ENCODE peak calls at places on chromosomes 6 and 20, in five cellular contexts. E, S, X, J and G are unnamed samples.

GRCh38 chr6:51778666-51779065 is 308.7 kb downstream of the PKHD1 start:
- DNase-seq in E (no peak), S (no peak), X (no peak), J (no peak), G (no peak)

GRCh38 chr20:10492065-10492464 is 57.0 kb downstream of the SLX4IP start:
- DNase-seq in E (no peak), S (no peak), X (no peak), J (no peak), G (no peak)

GRCh38 chr6:14371530-14371929 is 254.0 kb downstream of the CD83 start:
- DNase-seq in E (no peak), S (no peak), X (no peak), J (no peak), G (no peak)

GRCh38 chr20:36214684-36215256 is 21.5 kb upstream of the AAR2 start:
- DNase-seq in E (peak), S (no peak), X (peak), J (no peak), G (no peak)

GRCh38 chr6:166770216-166771116 is 143.4 kb upstream of the RPS6KA2 start:
- DNase-seq in E (no peak), S (no peak), X (no peak), J (no peak), G (no peak)

GRCh38 chr20:47875302-47876025 is 90.2 kb upstream of the SULF2 start:
- DNase-seq in E (no peak), S (no peak), X (no peak), J (no peak), G (no peak)

GRCh38 chr6:159915397-159915796 is 24.6 kb downstream of the MAS1 start:
- DNase-seq in E (no peak), S (no peak), X (no peak), J (no peak), G (no peak)

GRCh38 chr6:25981529-25982263 is 19.1 kb downstream of the TRIM38 start:
- DNase-seq in E (no peak), S (no peak), X (no peak), J (no peak), G (no peak)

GRCh38 chr20:4483481-4483880 is 238.2 kb upstream of the PRND start:
- DNase-seq in E (no peak), S (no peak), X (no peak), J (no peak), G (no peak)

GRCh38 chr6:79267128-79267527 is 32.6 kb upstream of the HMGN3 start:
- DNase-seq in E (no peak), S (no peak), X (no peak), J (no peak), G (no peak)

GRCh38 chr6:125952764-125953501 is 3.6 kb upstream of the HINT3 start:
- DNase-seq in E (no peak), S (no peak), X (no peak), J (no peak), G (no peak)

GRCh38 chr20:63739129-63740069 is at the start of gene SLC2A4RG:
- DNase-seq in E (peak), S (peak), X (peak), J (peak), G (peak)

GRCh38 chr20:23446505-23446904 is 6.2 kb downstream of the CST11 start:
- DNase-seq in E (peak), S (no peak), X (peak), J (peak), G (peak)

GRCh38 chr20:872855-873520 is 39.5 kb downstream of the FAM110A start:
- DNase-seq in E (no peak), S (no peak), X (no peak), J (no peak), G (no peak)

GRCh38 chr6:2659882-2660281 is 90.8 kb downstream of the MYLK4 start:
- DNase-seq in E (no peak), S (no peak), X (no peak), J (no peak), G (no peak)

GRCh38 chr6:170160031-170160627 is 130.7 kb downstream of the DLL1 start:
- DNase-seq in E (peak), S (no peak), X (no peak), J (no peak), G (no peak)

GRCh38 chr6:70957284-70957617 is 391 bp upstream of the B3GAT2 start:
- DNase-seq in E (no peak), S (no peak), X (no peak), J (no peak), G (no peak)

GRCh38 chr6:124679392-124679791 is 282.8 kb upstream of the RNF217 start:
- DNase-seq in E (no peak), S (no peak), X (no peak), J (no peak), G (no peak)

GRCh38 chr6:94049001-94049400 is 629.6 kb upstream of the EPHA7 start:
- DNase-seq in E (no peak), S (no peak), X (no peak), J (no peak), G (no peak)

GRCh38 chr20:59400666-59401065 is 100.3 kb downstream of the EDN3 start:
- DNase-seq in E (no peak), S (no peak), X (no peak), J (no peak), G (no peak)

GRCh38 chr6:166927942-166928643 is 28.3 kb downstream of the RNASET2 start:
- DNase-seq in E (no peak), S (no peak), X (no peak), J (no peak), G (no peak)

GRCh38 chr20:63295422-63295821 is 2.4 kb downstream of the COL20A1 start:
- DNase-seq in E (no peak), S (no peak), X (no peak), J (no peak), G (no peak)

GRCh38 chr6:33014841-33015634 is 5.6 kb upstream of the HLA-DOA start:
- DNase-seq in E (peak), S (no peak), X (no peak), J (peak), G (no peak)

GRCh38 chr20:57214427-57214826 is 52.0 kb downstream of the BMP7 start:
- DNase-seq in E (no peak), S (no peak), X (no peak), J (no peak), G (no peak)

GRCh38 chr6:27568226-27568889 is 95.5 kb upstream of the ZNF184 start:
- DNase-seq in E (no peak), S (no peak), X (no peak), J (no peak), G (no peak)